ENCODE peak calls at places on chromosomes 16 and 17, in eight cellular contexts. One of them, this sample, is unnamed.
A peak's percentile ranks its signal among the peaks of the same experiment; 100 is the strongest.

GRCh38 chr17:56887552-56888467 is 26.0 kb downstream of the TRIM25 start:
- DNase-seq in tibial artery: no peak
- DNase-seq in Peyer's patch: peak; percentile 79
- DNase-seq in CD8-positive, alpha-beta T cell: no peak
- DNase-seq in HCT116: peak; percentile 31
- DNase-seq in SK-N-SH: no peak
- DNase-seq in ovary: no peak
- DNase-seq in spleen: no peak
- DNase-seq in this sample: no peak

GRCh38 chr17:78293896-78294295 is 62.5 kb downstream of the TMEM235 start:
- DNase-seq in tibial artery: no peak
- DNase-seq in Peyer's patch: no peak
- DNase-seq in CD8-positive, alpha-beta T cell: no peak
- DNase-seq in HCT116: no peak
- DNase-seq in SK-N-SH: no peak
- DNase-seq in ovary: no peak
- DNase-seq in spleen: no peak
- DNase-seq in this sample: no peak

GRCh38 chr16:82639666-82640336 is 13.0 kb downstream of the CDH13 start:
- DNase-seq in tibial artery: no peak
- DNase-seq in Peyer's patch: peak; percentile 80
- DNase-seq in CD8-positive, alpha-beta T cell: no peak
- DNase-seq in HCT116: peak; percentile 42
- DNase-seq in SK-N-SH: peak; percentile 68
- DNase-seq in ovary: peak; percentile 16
- DNase-seq in spleen: no peak
- DNase-seq in this sample: no peak

GRCh38 chr17:1049446-1050225 is 52.7 kb downstream of the TIMM22 start:
- DNase-seq in tibial artery: no peak
- DNase-seq in Peyer's patch: no peak
- DNase-seq in CD8-positive, alpha-beta T cell: no peak
- DNase-seq in HCT116: no peak
- DNase-seq in SK-N-SH: no peak
- DNase-seq in ovary: no peak
- DNase-seq in spleen: peak; percentile 17
- DNase-seq in this sample: no peak

GRCh38 chr16:87324411-87325275 is 7.5 kb upstream of the C16orf95 start:
- DNase-seq in tibial artery: no peak
- DNase-seq in Peyer's patch: peak; percentile 64
- DNase-seq in CD8-positive, alpha-beta T cell: peak; percentile 51
- DNase-seq in HCT116: no peak
- DNase-seq in SK-N-SH: peak; percentile 96
- DNase-seq in ovary: peak; percentile 56
- DNase-seq in spleen: peak; percentile 84
- DNase-seq in this sample: no peak

GRCh38 chr16:86070511-86070910 is 171.5 kb downstream of the IRF8 start:
- DNase-seq in tibial artery: no peak
- DNase-seq in Peyer's patch: no peak
- DNase-seq in CD8-positive, alpha-beta T cell: no peak
- DNase-seq in HCT116: no peak
- DNase-seq in SK-N-SH: no peak
- DNase-seq in ovary: no peak
- DNase-seq in spleen: peak; percentile 56
- DNase-seq in this sample: no peak

GRCh38 chr17:79363552-79364275 is 247.1 kb downstream of the RBFOX3 start:
- DNase-seq in tibial artery: no peak
- DNase-seq in Peyer's patch: no peak
- DNase-seq in CD8-positive, alpha-beta T cell: no peak
- DNase-seq in HCT116: no peak
- DNase-seq in SK-N-SH: no peak
- DNase-seq in ovary: no peak
- DNase-seq in spleen: no peak
- DNase-seq in this sample: no peak

GRCh38 chr16:58110590-58111330 is 18.4 kb downstream of the CFAP20 start:
- DNase-seq in tibial artery: no peak
- DNase-seq in Peyer's patch: no peak
- DNase-seq in CD8-positive, alpha-beta T cell: no peak
- DNase-seq in HCT116: no peak
- DNase-seq in SK-N-SH: peak; percentile 61
- DNase-seq in ovary: no peak
- DNase-seq in spleen: no peak
- DNase-seq in this sample: no peak

GRCh38 chr16:28212532-28212873 is 738 bp upstream of the XPO6 start:
- DNase-seq in tibial artery: no peak
- DNase-seq in Peyer's patch: no peak
- DNase-seq in CD8-positive, alpha-beta T cell: no peak
- DNase-seq in HCT116: peak; percentile 15
- DNase-seq in SK-N-SH: no peak
- DNase-seq in ovary: no peak
- DNase-seq in spleen: no peak
- DNase-seq in this sample: no peak

GRCh38 chr16:8155275-8155674 is 435.0 kb downstream of the TMEM114 start:
- DNase-seq in tibial artery: no peak
- DNase-seq in Peyer's patch: no peak
- DNase-seq in CD8-positive, alpha-beta T cell: no peak
- DNase-seq in HCT116: no peak
- DNase-seq in SK-N-SH: no peak
- DNase-seq in ovary: no peak
- DNase-seq in spleen: no peak
- DNase-seq in this sample: no peak

GRCh38 chr17:68790481-68790880 is 164.7 kb downstream of the ABCA8 start:
- DNase-seq in tibial artery: no peak
- DNase-seq in Peyer's patch: no peak
- DNase-seq in CD8-positive, alpha-beta T cell: no peak
- DNase-seq in HCT116: no peak
- DNase-seq in SK-N-SH: no peak
- DNase-seq in ovary: no peak
- DNase-seq in spleen: no peak
- DNase-seq in this sample: no peak

GRCh38 chr16:56974549-56975300 is 13.0 kb downstream of the CETP start:
- DNase-seq in tibial artery: no peak
- DNase-seq in Peyer's patch: no peak
- DNase-seq in CD8-positive, alpha-beta T cell: no peak
- DNase-seq in HCT116: no peak
- DNase-seq in SK-N-SH: no peak
- DNase-seq in ovary: no peak
- DNase-seq in spleen: peak; percentile 60
- DNase-seq in this sample: no peak

GRCh38 chr17:43405861-43406260 is 7.1 kb downstream of the ARL4D start:
- DNase-seq in tibial artery: no peak
- DNase-seq in Peyer's patch: no peak
- DNase-seq in CD8-positive, alpha-beta T cell: no peak
- DNase-seq in HCT116: no peak
- DNase-seq in SK-N-SH: no peak
- DNase-seq in ovary: no peak
- DNase-seq in spleen: no peak
- DNase-seq in this sample: no peak

GRCh38 chr16:15054357-15055140 is 1.3 kb downstream of the NTAN1 start:
- DNase-seq in tibial artery: no peak
- DNase-seq in Peyer's patch: no peak
- DNase-seq in CD8-positive, alpha-beta T cell: no peak
- DNase-seq in HCT116: no peak
- DNase-seq in SK-N-SH: no peak
- DNase-seq in ovary: no peak
- DNase-seq in spleen: no peak
- DNase-seq in this sample: no peak

GRCh38 chr17:46772013-46772878 is 46.2 kb downstream of the WNT3 start:
- DNase-seq in tibial artery: no peak
- DNase-seq in Peyer's patch: peak; percentile 73
- DNase-seq in CD8-positive, alpha-beta T cell: no peak
- DNase-seq in HCT116: no peak
- DNase-seq in SK-N-SH: no peak
- DNase-seq in ovary: peak; percentile 40
- DNase-seq in spleen: no peak
- DNase-seq in this sample: no peak

GRCh38 chr17:4310349-4311060 is 46.7 kb upstream of the ANKFY1 start:
- DNase-seq in tibial artery: no peak
- DNase-seq in Peyer's patch: no peak
- DNase-seq in CD8-positive, alpha-beta T cell: no peak
- DNase-seq in HCT116: no peak
- DNase-seq in SK-N-SH: no peak
- DNase-seq in ovary: no peak
- DNase-seq in spleen: no peak
- DNase-seq in this sample: no peak

GRCh38 chr16:54436342-54436741 is 149.8 kb upstream of the IRX3 start:
- DNase-seq in tibial artery: no peak
- DNase-seq in Peyer's patch: no peak
- DNase-seq in CD8-positive, alpha-beta T cell: no peak
- DNase-seq in HCT116: no peak
- DNase-seq in SK-N-SH: no peak
- DNase-seq in ovary: no peak
- DNase-seq in spleen: no peak
- DNase-seq in this sample: no peak

GRCh38 chr16:20300312-20301097 is 26.8 kb downstream of the GP2 start:
- DNase-seq in tibial artery: peak; percentile 21
- DNase-seq in Peyer's patch: peak; percentile 69
- DNase-seq in CD8-positive, alpha-beta T cell: no peak
- DNase-seq in HCT116: peak; percentile 42
- DNase-seq in SK-N-SH: peak; percentile 67
- DNase-seq in ovary: peak; percentile 12
- DNase-seq in spleen: no peak
- DNase-seq in this sample: no peak

DNA sequence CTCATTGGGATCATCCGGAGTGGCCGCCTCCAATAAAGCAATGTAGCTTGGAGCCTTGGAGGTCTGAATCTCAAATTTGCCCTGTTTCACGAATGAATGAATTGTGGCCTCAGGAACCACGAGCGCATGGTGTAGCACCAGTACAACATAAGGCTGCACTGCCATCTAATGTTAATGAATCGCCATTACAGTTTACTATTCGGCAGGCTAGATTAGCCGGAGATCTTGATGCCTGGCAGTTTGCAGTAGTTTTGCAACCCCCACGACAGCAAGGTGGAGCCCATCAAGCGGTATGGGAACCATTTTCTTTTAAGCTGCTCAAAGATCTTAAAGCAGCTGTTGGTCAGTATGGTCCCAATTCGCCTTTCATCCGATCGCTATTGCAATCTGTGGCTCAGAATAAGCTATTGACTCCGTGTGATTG is 18.8 kb downstream of the ALOX15B start:
- DNase-seq in tibial artery: peak; percentile 61
- DNase-seq in Peyer's patch: peak; percentile 72
- DNase-seq in CD8-positive, alpha-beta T cell: no peak
- DNase-seq in HCT116: peak; percentile 83
- DNase-seq in SK-N-SH: peak; percentile 80
- DNase-seq in ovary: no peak
- DNase-seq in spleen: peak; percentile 53
- DNase-seq in this sample: no peak
- H3K4me3 ChIP-seq in tibial artery: no peak overlapping the region
- H3K4me3 ChIP-seq in Peyer's patch: no peak overlapping the region
- H3K4me3 ChIP-seq in CD8-positive, alpha-beta T cell: no peak overlapping the region
- H3K4me3 ChIP-seq in HCT116: no peak overlapping the region
- H3K4me3 ChIP-seq in SK-N-SH: peak overlapping the region; percentile 50
- H3K4me3 ChIP-seq in ovary: no peak overlapping the region
- H3K4me3 ChIP-seq in spleen: no peak overlapping the region
- H3K4me3 ChIP-seq in this sample: no peak overlapping the region

DNA sequence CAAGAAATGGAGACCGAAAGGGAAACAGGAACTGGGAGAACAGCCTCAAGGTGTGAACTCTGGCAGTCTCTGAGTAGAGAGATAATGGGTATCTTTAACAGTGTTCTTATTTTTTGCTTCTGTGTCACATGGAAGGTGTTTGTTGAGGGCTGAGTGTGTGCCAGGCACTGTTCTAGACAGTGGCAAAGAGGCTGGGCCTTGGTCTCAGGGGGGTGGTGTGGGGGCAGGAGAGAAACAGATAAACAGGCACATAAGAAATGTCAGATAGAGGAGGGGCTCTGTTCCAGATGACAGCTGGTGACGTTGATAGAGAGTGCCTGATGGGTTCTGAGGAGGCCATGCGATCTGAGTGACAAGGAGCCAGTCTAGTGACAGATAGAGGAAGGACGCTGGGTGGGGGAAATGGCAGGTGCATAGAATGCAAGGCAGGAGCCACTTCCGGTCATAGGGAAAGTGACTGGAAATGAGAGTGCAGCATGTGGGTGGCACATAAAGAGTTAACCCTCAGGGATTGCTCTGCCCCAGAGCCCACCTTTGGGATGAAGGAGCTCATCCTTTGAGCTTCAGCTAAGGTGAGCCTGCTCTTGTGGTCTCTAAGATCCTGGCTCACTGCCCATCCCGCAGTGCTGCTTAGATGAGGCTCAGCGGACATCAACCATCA is 33.9 kb downstream of the EPN2 start:
- DNase-seq in tibial artery: no peak
- DNase-seq in Peyer's patch: no peak
- DNase-seq in CD8-positive, alpha-beta T cell: no peak
- DNase-seq in HCT116: no peak
- DNase-seq in SK-N-SH: no peak
- DNase-seq in ovary: no peak
- DNase-seq in spleen: peak; percentile 32
- DNase-seq in this sample: no peak
- H3K4me1 ChIP-seq in tibial artery: peaks cover 77% of the 10 kb centered on the region
- H3K4me1 ChIP-seq in Peyer's patch: no peaks in the 10 kb centered on the region
- H3K4me1 ChIP-seq in CD8-positive, alpha-beta T cell: no peaks in the 10 kb centered on the region
- H3K4me1 ChIP-seq in HCT116: no peaks in the 10 kb centered on the region
- H3K4me1 ChIP-seq in SK-N-SH: peaks cover 17% of the 10 kb centered on the region
- H3K4me1 ChIP-seq in ovary: peaks cover 4% of the 10 kb centered on the region
- H3K4me1 ChIP-seq in spleen: peaks cover 37% of the 10 kb centered on the region
- H3K4me1 ChIP-seq in this sample: peaks cover 19% of the 10 kb centered on the region

GRCh38 chr17:82754297-82755208 is 2.7 kb downstream of the TBCD start:
- DNase-seq in tibial artery: no peak
- DNase-seq in Peyer's patch: no peak
- DNase-seq in CD8-positive, alpha-beta T cell: no peak
- DNase-seq in HCT116: peak; percentile 77
- DNase-seq in SK-N-SH: no peak
- DNase-seq in ovary: no peak
- DNase-seq in spleen: no peak
- DNase-seq in this sample: no peak
- H3K4me3 ChIP-seq in tibial artery: no peak overlapping the region
- H3K4me3 ChIP-seq in Peyer's patch: no peak overlapping the region
- H3K4me3 ChIP-seq in CD8-positive, alpha-beta T cell: no peak overlapping the region
- H3K4me3 ChIP-seq in HCT116: peak overlapping the region; percentile 2
- H3K4me3 ChIP-seq in SK-N-SH: no peak overlapping the region
- H3K4me3 ChIP-seq in ovary: no peak overlapping the region
- H3K4me3 ChIP-seq in spleen: no peak overlapping the region
- H3K4me3 ChIP-seq in this sample: no peak overlapping the region

GRCh38 chr17:59752446-59752845 is 45.0 kb downstream of the VMP1 start:
- DNase-seq in tibial artery: no peak
- DNase-seq in Peyer's patch: no peak
- DNase-seq in CD8-positive, alpha-beta T cell: no peak
- DNase-seq in HCT116: no peak
- DNase-seq in SK-N-SH: no peak
- DNase-seq in ovary: no peak
- DNase-seq in spleen: no peak
- DNase-seq in this sample: no peak

GRCh38 chr17:59754547-59754946 is 47.1 kb downstream of the VMP1 start:
- DNase-seq in tibial artery: no peak
- DNase-seq in Peyer's patch: no peak
- DNase-seq in CD8-positive, alpha-beta T cell: no peak
- DNase-seq in HCT116: peak; percentile 99
- DNase-seq in SK-N-SH: no peak
- DNase-seq in ovary: no peak
- DNase-seq in spleen: no peak
- DNase-seq in this sample: no peak

GRCh38 chr17:59751955-59752413 is 44.5 kb downstream of the VMP1 start:
- DNase-seq in tibial artery: no peak
- DNase-seq in Peyer's patch: no peak
- DNase-seq in CD8-positive, alpha-beta T cell: no peak
- DNase-seq in HCT116: no peak
- DNase-seq in SK-N-SH: no peak
- DNase-seq in ovary: no peak
- DNase-seq in spleen: no peak
- DNase-seq in this sample: no peak

GRCh38 chr17:59752922-59753321 is 45.5 kb downstream of the VMP1 start:
- DNase-seq in tibial artery: no peak
- DNase-seq in Peyer's patch: no peak
- DNase-seq in CD8-positive, alpha-beta T cell: no peak
- DNase-seq in HCT116: no peak
- DNase-seq in SK-N-SH: no peak
- DNase-seq in ovary: no peak
- DNase-seq in spleen: no peak
- DNase-seq in this sample: no peak

GRCh38 chr17:59753522-59754467 is 46.3 kb downstream of the VMP1 start:
- DNase-seq in tibial artery: no peak
- DNase-seq in Peyer's patch: no peak
- DNase-seq in CD8-positive, alpha-beta T cell: no peak
- DNase-seq in HCT116: peak; percentile 88
- DNase-seq in SK-N-SH: peak; percentile 78
- DNase-seq in ovary: no peak
- DNase-seq in spleen: no peak
- DNase-seq in this sample: no peak
- H3K4me1 ChIP-seq in tibial artery: peaks cover 8% of the 10 kb centered on the region
- H3K4me1 ChIP-seq in Peyer's patch: no peaks in the 10 kb centered on the region
- H3K4me1 ChIP-seq in CD8-positive, alpha-beta T cell: peaks cover 10% of the 10 kb centered on the region
- H3K4me1 ChIP-seq in HCT116: peaks cover 94% of the 10 kb centered on the region
- H3K4me1 ChIP-seq in SK-N-SH: no peaks in the 10 kb centered on the region
- H3K4me1 ChIP-seq in ovary: peaks cover 5% of the 10 kb centered on the region
- H3K4me1 ChIP-seq in spleen: peaks cover 38% of the 10 kb centered on the region
- H3K4me1 ChIP-seq in this sample: no peaks in the 10 kb centered on the region

This sample was measured in breast epithelium.